ENCODE peak calls at places on chromosome 10, in six cellular contexts. J is K562, F is GM12878, E is A549, G is endothelial cell of umbilical vein, N is HepG2. B is an unnamed sample.

GRCh38 chr10:30355601-30356000 is 6.5 kb upstream of the MTPAP start:
- DNase-seq in E (no peak), G (no peak), J (no peak), F (no peak), N (no peak), B (no peak)

GRCh38 chr10:114279886-114280644 is 41.0 kb downstream of the VWA2 start:
- DNase-seq in N (no peak), E (no peak), J (no peak), F (no peak), G (no peak), B (no peak)

GRCh38 chr10:90742189-90742588 is 115.7 kb downstream of the HTR7 start:
- DNase-seq in N (no peak), F (no peak), G (peak; percentile 56), J (no peak), E (no peak), B (no peak)

GRCh38 chr10:118956253-118957140 is 73.0 kb upstream of the NANOS1 start:
- DNase-seq in N (no peak), G (no peak), F (no peak), J (no peak), E (no peak), B (no peak)

GRCh38 chr10:26824015-26824690 is 36.6 kb downstream of the ABI1 start:
- DNase-seq in E (no peak), F (no peak), J (no peak), G (no peak), N (no peak), B (no peak)

GRCh38 chr10:99527526-99528255 is 5.1 kb upstream of the NKX2-3 start:
- DNase-seq in E (no peak), N (no peak), J (no peak), G (peak; percentile 56), F (no peak), B (no peak)

GRCh38 chr10:86647773-86648705 is 6.3 kb upstream of the OPN4 start:
- DNase-seq in G (no peak), F (no peak), N (no peak), E (no peak), J (no peak), B (no peak)

GRCh38 chr10:16799621-16800020 is 17.6 kb downstream of the RSU1 start:
- DNase-seq in N (no peak), G (no peak), F (peak; percentile 45), E (no peak), J (no peak), B (peak; percentile 17)

GRCh38 chr10:68402271-68402670 is 4.8 kb downstream of the RUFY2 start:
- DNase-seq in N (no peak), J (no peak), E (no peak), G (no peak), F (no peak), B (no peak)

GRCh38 chr10:75250934-75251333 is 15.2 kb upstream of the COMTD1 start:
- DNase-seq in F (no peak), N (no peak), E (no peak), G (no peak), J (no peak), B (no peak)

GRCh38 chr10:88080213-88080612 is 216.8 kb downstream of the PTEN start:
- DNase-seq in G (peak; percentile 28), N (peak; percentile 69), F (no peak), E (peak; percentile 37), J (no peak), B (no peak)

GRCh38 chr10:93417886-93418285 is 64.2 kb downstream of the MYOF start:
- DNase-seq in E (no peak), J (no peak), N (no peak), G (no peak), F (no peak), B (no peak)

GRCh38 chr10:35172574-35172973 is 45.9 kb downstream of the CREM start:
- DNase-seq in E (no peak), N (no peak), G (peak; percentile 98), F (no peak), J (no peak), B (no peak)

GRCh38 chr10:62043493-62043938 is 142.0 kb downstream of the ARID5B start:
- DNase-seq in E (no peak), G (no peak), J (no peak), F (no peak), N (no peak), B (no peak)

GRCh38 chr10:30098624-30099023 is 39.2 kb upstream of the JCAD start:
- DNase-seq in F (no peak), N (no peak), E (peak; percentile 12), G (peak; percentile 49), J (no peak), B (no peak)

GRCh38 chr10:127855584-127855881 is 37.2 kb downstream of the CLRN3 start:
- DNase-seq in F (no peak), J (no peak), E (no peak), N (no peak), G (no peak), B (no peak)

GRCh38 chr10:44920252-44920651 is 9.1 kb downstream of the TMEM72 start:
- DNase-seq in N (no peak), F (no peak), E (no peak), G (no peak), J (no peak), B (no peak)

GRCh38 chr10:30857803-30858202 is 173.9 kb downstream of the ZNF438 start:
- DNase-seq in E (no peak), J (no peak), G (peak; percentile 50), N (no peak), F (no peak), B (peak; percentile 92)

GRCh38 chr10:120715214-120715613 is 135.9 kb upstream of the WDR11 start:
- DNase-seq in E (no peak), G (no peak), F (no peak), J (no peak), N (no peak), B (peak; percentile 23)

GRCh38 chr10:119342017-119342734 is 134.8 kb downstream of the GRK5 start:
- DNase-seq in F (no peak), N (no peak), G (no peak), J (no peak), E (no peak), B (no peak)

GRCh38 chr10:132331956-132332749 is at the start of gene LRRC27:
- DNase-seq in G (peak; percentile 98), E (peak; percentile 99), J (peak; percentile 97), N (peak; percentile 93), F (peak; percentile 94), B (peak; percentile 98)

GRCh38 chr10:132396495-132397035 is 435 bp upstream of the PWWP2B start:
- DNase-seq in E (peak; percentile 42), F (no peak), N (peak; percentile 26), G (no peak), J (peak; percentile 55), B (peak; percentile 82)

GRCh38 chr10:79004311-79004710 is 64.5 kb upstream of the ZMIZ1 start:
- DNase-seq in F (no peak), J (no peak), N (no peak), G (no peak), E (no peak), B (no peak)

GRCh38 chr10:58267713-58268453 is at the start of gene IPMK:
- DNase-seq in E (peak; percentile 93), J (peak; percentile 97), G (peak; percentile 95), N (peak; percentile 84), F (peak; percentile 63), B (peak; percentile 97)
- TF ChIP-seq POLR2A in E (peak; percentile 40), J (peak; percentile 77), G (peak; percentile 42), N (peak; percentile 69), F (peak; percentile 71), B (peak; percentile 88)

GRCh38 chr10:24617771-24618396 is 105.8 kb downstream of the ARHGAP21 start:
- DNase-seq in N (peak; percentile 50), F (no peak), G (peak; percentile 59), E (peak; percentile 78), J (peak; percentile 80), B (peak; percentile 51)
- TF ChIP-seq MYC in N (no peak), F (no peak), G (no peak), E (no peak), J (peak; percentile 26), B (no peak)

GRCh38 chr10:130928306-130928705 is 383.2 kb downstream of the TCERG1L start:
- DNase-seq in G (no peak), F (no peak), E (no peak), J (no peak), N (no peak), B (no peak)
- TF ChIP-seq MAX in G (no peak), F (no peak), E (no peak), J (no peak), N (no peak), B (no peak)

GRCh38 chr10:1043532-1043995 is 5.4 kb downstream of the IDI1 start:
- DNase-seq in E (no peak), N (no peak), G (peak; percentile 32), J (no peak), F (peak; percentile 72), B (no peak)
- TF ChIP-seq POLR2A in E (no peak), N (no peak), G (no peak), J (no peak), F (no peak), B (no peak)

DNA sequence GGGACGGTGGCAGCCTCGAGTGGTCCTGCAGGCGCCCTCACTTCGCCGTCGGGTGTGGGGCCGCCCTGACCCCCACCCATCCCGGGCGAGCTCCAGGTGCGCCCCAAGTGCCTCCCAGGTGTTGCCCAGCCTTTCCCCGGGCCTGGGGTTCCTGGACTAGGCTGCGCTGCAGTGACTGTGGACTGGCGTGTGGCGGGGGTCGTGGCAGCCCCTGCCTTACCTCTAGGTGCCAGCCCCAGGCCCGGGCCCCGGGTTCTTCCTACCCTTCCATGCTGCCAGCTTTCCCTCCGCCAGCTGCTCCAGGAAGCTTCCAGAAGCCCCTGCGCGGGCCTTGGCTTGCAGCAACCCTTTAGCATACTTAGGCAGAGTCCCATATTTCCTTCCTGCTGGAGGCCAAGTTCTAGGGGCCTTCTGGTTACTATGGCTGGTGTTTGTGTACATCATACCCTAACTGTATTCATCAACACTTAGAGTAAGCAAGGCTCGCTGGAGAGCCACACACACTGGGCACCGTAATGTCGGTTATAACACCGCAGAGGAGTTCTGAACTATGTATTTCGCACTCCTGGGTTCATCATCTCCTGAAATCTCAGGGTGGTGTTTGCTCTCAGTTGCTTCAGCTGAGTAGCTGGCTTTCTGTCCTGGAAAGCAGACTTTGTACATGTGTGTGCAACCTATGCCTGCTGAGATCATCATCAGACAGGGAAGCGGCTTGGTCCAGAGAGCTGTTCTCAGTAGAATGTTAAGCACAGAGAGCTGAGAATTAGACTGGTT is 492 bp downstream of the MGMT start:
- DNase-seq in J (no peak), F (no peak), N (peak; percentile 78), G (peak; percentile 4), E (no peak), B (peak; percentile 31)
- TF ChIP-seq MYC in J (no peak), F (no peak), N (no peak), G (no peak), E (no peak), B (no peak)

DNA sequence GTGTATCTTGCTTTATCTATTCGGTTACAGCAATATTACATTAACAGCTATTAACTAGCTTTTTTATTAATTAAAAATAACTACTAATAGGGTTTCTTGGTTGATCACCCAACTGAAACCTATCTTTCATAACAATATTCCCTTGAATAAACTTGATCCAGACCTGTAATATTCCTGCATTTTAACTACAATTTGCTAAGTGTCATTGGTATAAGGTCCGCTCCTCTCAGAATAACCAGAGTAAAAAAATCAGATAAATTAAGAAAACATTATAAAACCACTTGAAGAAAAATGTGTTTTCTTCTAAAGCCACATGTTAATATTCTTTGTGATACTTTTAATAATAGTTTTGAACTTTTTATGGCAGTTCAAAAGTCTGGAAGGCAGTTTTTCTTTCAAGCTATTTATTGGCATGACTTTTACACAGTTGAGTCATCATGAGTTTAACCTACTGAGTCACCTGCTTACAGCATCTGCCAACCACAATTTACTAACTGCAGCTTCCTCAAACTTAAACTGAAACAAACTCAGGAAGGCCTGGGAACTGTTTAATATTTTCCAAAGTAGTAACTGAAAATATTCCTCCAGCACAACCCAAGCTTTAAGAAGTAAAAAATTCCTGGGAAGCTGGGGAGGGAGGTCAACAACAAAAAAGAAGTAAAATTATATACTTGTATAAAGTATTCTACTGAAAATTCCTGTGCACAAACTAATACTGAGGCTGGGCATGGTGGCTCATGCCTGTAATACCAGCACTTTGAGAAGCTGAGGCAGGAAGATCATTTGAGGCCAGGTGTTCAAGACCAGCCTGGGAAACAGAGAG is 103.2 kb downstream of the NRBF2 start:
- DNase-seq in N (peak; percentile 44), E (peak; percentile 88), G (peak; percentile 96), F (no peak), J (peak; percentile 63), B (peak; percentile 90)
- TF ChIP-seq MAX in N (no peak), E (peak; percentile 54), G (no peak), F (no peak), J (no peak), B (peak; percentile 63)